ENCODE peak calls at places on chromosomes 1 and 21, in eight cellular contexts. Y is LNCaP clone FGC, X is GM12865, L is B cell, S is HL-60, M is AG04450, A is A549, D is HepG2. C is an unnamed sample.

GRCh38 chr1:10663668-10664035 is 132.8 kb downstream of the CASZ1 start:
- DNase-seq in Y (no peak), X (no peak), L (no peak), S (no peak), M (no peak), A (no peak), D (no peak), C (no peak)

GRCh38 chr1:234918216-234918841 is 210.3 kb downstream of the TOMM20 start:
- DNase-seq in Y (peak), X (no peak), L (no peak), S (no peak), M (no peak), A (no peak), D (no peak), C (no peak)

GRCh38 chr1:62208087-62208486 is 13.4 kb downstream of the L1TD1 start:
- DNase-seq in Y (no peak), X (no peak), L (no peak), S (no peak), M (no peak), A (no peak), D (no peak), C (no peak)

GRCh38 chr1:94422115-94422820 is 4.1 kb downstream of the ABCD3 start:
- DNase-seq in Y (no peak), X (no peak), L (no peak), S (no peak), M (no peak), A (no peak), D (no peak), C (no peak)

GRCh38 chr1:6126521-6127067 is 53.5 kb downstream of the CHD5 start:
- DNase-seq in Y (no peak), X (no peak), L (no peak), S (no peak), M (no peak), A (no peak), D (peak), C (no peak)

GRCh38 chr1:206420471-206420870 is 49.8 kb upstream of the IKBKE start:
- DNase-seq in Y (no peak), X (no peak), L (no peak), S (no peak), M (no peak), A (no peak), D (no peak), C (no peak)

GRCh38 chr1:25197235-25197930 is 34.9 kb downstream of the SYF2 start:
- DNase-seq in Y (no peak), X (no peak), L (no peak), S (no peak), M (no peak), A (no peak), D (peak), C (no peak)

GRCh38 chr1:245876586-245876985 is 630.5 kb downstream of the SMYD3 start:
- DNase-seq in Y (no peak), X (no peak), L (no peak), S (no peak), M (no peak), A (no peak), D (no peak), C (no peak)

GRCh38 chr1:47515390-47515789 is 77.5 kb downstream of the FOXD2 start:
- DNase-seq in Y (no peak), X (no peak), L (no peak), S (no peak), M (no peak), A (no peak), D (no peak), C (no peak)
- TF ChIP-seq CTCF in Y (no peak), X (no peak), L (no peak), S (no peak), M (no peak), A (no peak), D (peak), C (no peak)

GRCh38 chr21:19609611-19610010 is 1206.0 kb upstream of the TMPRSS15 start:
- DNase-seq in Y (no peak), X (no peak), L (no peak), S (no peak), M (no peak), A (no peak), D (no peak), C (no peak)

GRCh38 chr21:19603011-19603593 is 1199.5 kb upstream of the TMPRSS15 start:
- DNase-seq in Y (peak), X (no peak), L (no peak), S (no peak), M (no peak), A (no peak), D (no peak), C (no peak)

GRCh38 chr21:19607983-19608668 is 1204.5 kb upstream of the TMPRSS15 start:
- DNase-seq in Y (no peak), X (no peak), L (no peak), S (no peak), M (no peak), A (no peak), D (no peak), C (no peak)
- TF ChIP-seq CTCF in Y (peak), X (no peak), L (no peak), S (no peak), M (no peak), A (no peak), D (no peak), C (no peak)

DNA sequence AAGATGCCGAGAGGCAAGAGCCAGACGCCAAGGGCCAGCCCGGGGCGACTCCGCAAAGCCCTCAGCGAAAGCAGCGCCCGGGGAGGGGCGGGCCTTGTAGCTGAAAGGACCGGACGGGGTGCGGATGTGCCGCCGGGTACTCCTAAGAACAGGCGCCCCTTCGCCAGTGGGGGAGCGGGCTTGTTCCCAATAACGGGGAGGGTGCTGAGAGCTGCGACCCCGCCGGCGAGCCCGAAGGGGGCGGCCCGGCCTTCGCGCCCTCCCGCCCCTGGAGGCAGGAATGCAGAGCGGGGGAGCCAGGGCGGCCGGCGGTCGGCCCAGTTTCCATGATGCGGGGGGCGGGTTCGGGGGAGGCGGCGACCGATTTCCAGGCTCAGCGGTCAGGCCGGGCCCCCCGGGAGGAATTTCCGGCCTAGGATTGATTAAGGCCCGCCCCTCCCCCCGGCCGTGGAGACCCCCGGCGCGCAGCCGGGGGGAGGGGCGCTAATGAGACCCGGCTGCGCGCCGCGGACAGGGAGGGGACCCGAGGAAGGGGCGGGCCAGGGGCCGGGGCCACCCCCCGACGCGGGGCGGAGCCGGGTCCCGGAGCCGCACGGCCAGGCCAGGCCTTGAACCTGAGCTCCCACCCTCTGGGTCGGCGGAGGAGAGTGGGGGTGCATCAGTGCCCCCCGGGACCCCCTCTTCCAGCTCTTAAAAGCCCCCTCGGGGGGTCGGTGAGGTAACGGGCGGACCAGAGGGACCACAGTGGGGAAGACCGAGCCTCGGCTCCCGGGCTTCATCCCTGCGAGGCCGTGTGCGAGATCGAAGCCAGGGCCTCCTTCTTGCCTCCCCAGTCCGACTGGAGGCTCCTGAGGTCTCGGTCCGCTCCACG is 898 bp upstream of the TMEM200B start:
- DNase-seq in Y (no peak), X (peak), L (peak), S (peak), M (peak), A (peak), D (peak), C (peak)
- TF ChIP-seq CTCF in Y (no peak), X (no peak), L (no peak), S (no peak), M (peak), A (peak), D (peak), C (no peak)

GRCh38 chr1:223076382-223076781 is 66.7 kb downstream of the TLR5 start:
- DNase-seq in Y (no peak), X (no peak), L (no peak), S (no peak), M (no peak), A (no peak), D (no peak), C (no peak)
- TF ChIP-seq CTCF in Y (no peak), X (no peak), L (no peak), S (no peak), M (no peak), A (no peak), D (no peak), C (no peak)

GRCh38 chr1:181106479-181106878 is 18.0 kb downstream of the IER5 start:
- DNase-seq in Y (no peak), X (no peak), L (no peak), S (no peak), M (no peak), A (no peak), D (no peak), C (no peak)

GRCh38 chr1:181106022-181106312 is 17.5 kb downstream of the IER5 start:
- DNase-seq in Y (no peak), X (no peak), L (no peak), S (no peak), M (no peak), A (no peak), D (no peak), C (no peak)

GRCh38 chr1:181105134-181106021 is 16.9 kb downstream of the IER5 start:
- DNase-seq in Y (peak), X (peak), L (peak), S (peak), M (peak), A (peak), D (peak), C (peak)

GRCh38 chr1:181108297-181108696 is 19.8 kb downstream of the IER5 start:
- DNase-seq in Y (no peak), X (no peak), L (no peak), S (no peak), M (no peak), A (no peak), D (peak), C (no peak)

DNA sequence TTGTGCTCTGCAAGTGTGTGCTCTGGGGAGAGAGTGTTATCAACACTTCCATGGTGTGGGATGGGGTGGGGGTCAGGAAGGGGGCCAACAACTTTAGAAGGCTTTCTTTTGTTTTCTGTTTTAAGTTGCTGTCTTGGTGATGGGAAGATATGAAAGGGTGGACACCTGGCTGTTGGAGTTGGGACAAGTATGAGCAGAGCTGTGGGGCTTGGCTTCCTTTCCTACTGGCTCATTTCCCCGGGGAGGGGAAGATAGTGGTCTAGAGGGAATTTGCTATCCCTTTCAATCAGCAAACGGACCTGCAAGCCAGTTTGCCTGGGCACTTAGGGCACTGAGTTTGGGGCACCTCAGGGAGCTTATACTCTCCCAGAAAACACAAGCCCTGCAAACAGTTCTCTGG is 19.2 kb downstream of the IER5 start:
- DNase-seq in Y (no peak), X (no peak), L (no peak), S (no peak), M (no peak), A (no peak), D (no peak), C (no peak)
- TF ChIP-seq CTCF in Y (no peak), X (no peak), L (no peak), S (no peak), M (no peak), A (no peak), D (no peak), C (no peak)